ENCODE peak calls at places on chromosomes 3 and 15, in nine cellular contexts. X, A, G, Z, L, K, M, T and U are unnamed samples.

GRCh38 chr15:99324082-99324620 is 72.9 kb downstream of the LRRC28 start:
- DNase-seq in Z (no peak), T (peak), K (peak), G (peak), M (peak), A (no peak), L (no peak), X (no peak), U (no peak)

GRCh38 chr3:57958642-57959406 is 49.4 kb upstream of the FLNB start:
- DNase-seq in Z (no peak), L (no peak), G (no peak), X (no peak), A (no peak), K (peak), M (no peak), T (no peak), U (no peak)

GRCh38 chr3:29972594-29972993 is 633.8 kb upstream of the TGFBR2 start:
- DNase-seq in T (peak), X (no peak), M (no peak), K (peak), L (no peak), Z (no peak), A (no peak), G (peak), U (no peak)

GRCh38 chr3:194587438-194587931 is 45.7 kb downstream of the TMEM44 start:
- DNase-seq in A (no peak), G (peak), T (no peak), K (peak), Z (no peak), M (no peak), X (no peak), L (no peak), U (no peak)

GRCh38 chr3:72950801-72951200 is 45.8 kb upstream of the PPP4R2 start:
- DNase-seq in K (no peak), Z (no peak), L (no peak), X (no peak), G (no peak), A (no peak), T (no peak), M (no peak), U (peak)

GRCh38 chr3:119298565-119298941 is 4.4 kb downstream of the ARHGAP31 start:
- DNase-seq in Z (no peak), A (no peak), X (no peak), M (no peak), L (no peak), K (no peak), G (no peak), T (no peak), U (no peak)

GRCh38 chr3:62149962-62150361 is 223.4 kb downstream of the FEZF2 start:
- DNase-seq in L (no peak), Z (no peak), T (peak), G (peak), A (no peak), X (no peak), K (peak), M (no peak), U (no peak)

GRCh38 chr3:123559040-123559861 is 25.6 kb downstream of the HACD2 start:
- DNase-seq in X (no peak), K (peak), Z (no peak), A (peak), M (peak), T (no peak), L (no peak), G (peak), U (peak)

GRCh38 chr3:156681003-156681402 is 6.6 kb downstream of the TIPARP start:
- DNase-seq in M (peak), L (no peak), K (peak), T (peak), A (no peak), X (no peak), G (peak), Z (no peak), U (no peak)